ENCODE peak calls at places on chromosomes 1 and 21, in four cellular contexts. E is psoas muscle; W is gastrocnemius medialis; N is CD4-positive, CD25-positive, alpha-beta regulatory T cell. D is an unnamed sample.
A peak's percentile ranks its signal among the peaks of the same experiment; 100 is the strongest.

GRCh38 chr1:172269084-172269483 is 151.4 kb upstream of the C1orf105 start:
- DNase-seq in E (no peak), N (no peak), W (no peak), D (no peak)

GRCh38 chr1:119909890-119910596 is 13.7 kb upstream of the ADAM30 start:
- DNase-seq in E (no peak), W (no peak), N (no peak), D (no peak)

GRCh38 chr1:1426961-1427934 is 6.2 kb upstream of the ANKRD65 start:
- DNase-seq in N (no peak), E (no peak), W (no peak), D (no peak)

GRCh38 chr1:48552903-48553626 is 81.1 kb upstream of the SPATA6 start:
- DNase-seq in W (no peak), N (no peak), E (no peak), D (no peak)

GRCh38 chr1:88973520-88974137 is 18.8 kb downstream of the KYAT3 start:
- DNase-seq in E (no peak), W (no peak), N (no peak), D (no peak)

GRCh38 chr1:6136516-6137220 is 43.5 kb downstream of the CHD5 start:
- DNase-seq in N (no peak), W (no peak), E (peak; percentile 11), D (no peak)

GRCh38 chr1:214974002-214974401 is 108.5 kb upstream of the KCNK2 start:
- DNase-seq in E (no peak), N (no peak), W (no peak), D (no peak)

GRCh38 chr1:223645903-223646302 is 19.6 kb downstream of the CAPN8 start:
- DNase-seq in W (no peak), E (no peak), N (no peak), D (no peak)

GRCh38 chr1:99645699-99646531 is at the start of gene PALMD:
- DNase-seq in E (peak; percentile 86), N (no peak), W (peak; percentile 84), D (peak; percentile 30)

GRCh38 chr1:117038236-117038635 is 21.9 kb upstream of the TTF2 start:
- DNase-seq in N (no peak), W (no peak), E (no peak), D (no peak)

GRCh38 chr1:93399781-93400180 is 48.1 kb upstream of the FNBP1L start:
- DNase-seq in N (no peak), E (no peak), W (no peak), D (no peak)

GRCh38 chr1:154313066-154313356 is 7.9 kb upstream of the AQP10 start:
- DNase-seq in W (no peak), N (no peak), E (no peak), D (no peak)

GRCh38 chr1:41328011-41328615 is 33.1 kb upstream of the FOXO6 start:
- DNase-seq in N (no peak), E (no peak), W (no peak), D (no peak)

GRCh38 chr21:32411366-32412161 is 942 bp upstream of the EVA1C start:
- DNase-seq in E (peak; percentile 95), N (peak; percentile 32), W (peak; percentile 83), D (peak; percentile 96)

GRCh38 chr1:208142632-208143390 is 101.4 kb downstream of the PLXNA2 start:
- DNase-seq in E (no peak), N (no peak), W (no peak), D (no peak)

GRCh38 chr21:42373181-42373907 is 7.0 kb upstream of the TFF1 start:
- DNase-seq in W (no peak), E (no peak), N (no peak), D (no peak)

GRCh38 chr21:15566692-15567091 is 163.1 kb upstream of the USP25 start:
- DNase-seq in N (no peak), E (no peak), W (no peak), D (no peak)

GRCh38 chr1:218874313-218874712 is 299.4 kb upstream of the LYPLAL1 start:
- DNase-seq in N (no peak), E (no peak), W (no peak), D (no peak)

GRCh38 chr1:85225624-85226380 is 25.0 kb upstream of the SYDE2 start:
- DNase-seq in N (no peak), W (no peak), E (no peak), D (no peak)

GRCh38 chr1:19623523-19623922 is 20.6 kb upstream of the NBL1 start:
- DNase-seq in W (no peak), N (no peak), E (no peak), D (no peak)

GRCh38 chr21:46172863-46173528 is 11.3 kb downstream of the SPATC1L start:
- DNase-seq in N (no peak), E (no peak), W (no peak), D (peak; percentile 11)

GRCh38 chr1:192158181-192158580 is at the start of gene RGS18:
- DNase-seq in E (no peak), W (no peak), N (no peak), D (no peak)

GRCh38 chr1:29497395-29498125 is 261.2 kb downstream of the PTPRU start:
- DNase-seq in E (no peak), W (no peak), N (no peak), D (no peak)

GRCh38 chr21:16195476-16195875 is 465.7 kb downstream of the USP25 start:
- DNase-seq in W (no peak), E (no peak), N (no peak), D (no peak)

GRCh38 chr1:2644591-2645101 is 11.8 kb upstream of the MMEL1 start:
- DNase-seq in W (no peak), E (peak; percentile 30), N (no peak), D (peak; percentile 51)

GRCh38 chr1:246778663-246779062 is 54.5 kb downstream of the SCCPDH start:
- DNase-seq in W (no peak), E (no peak), N (no peak), D (no peak)

DNA sequence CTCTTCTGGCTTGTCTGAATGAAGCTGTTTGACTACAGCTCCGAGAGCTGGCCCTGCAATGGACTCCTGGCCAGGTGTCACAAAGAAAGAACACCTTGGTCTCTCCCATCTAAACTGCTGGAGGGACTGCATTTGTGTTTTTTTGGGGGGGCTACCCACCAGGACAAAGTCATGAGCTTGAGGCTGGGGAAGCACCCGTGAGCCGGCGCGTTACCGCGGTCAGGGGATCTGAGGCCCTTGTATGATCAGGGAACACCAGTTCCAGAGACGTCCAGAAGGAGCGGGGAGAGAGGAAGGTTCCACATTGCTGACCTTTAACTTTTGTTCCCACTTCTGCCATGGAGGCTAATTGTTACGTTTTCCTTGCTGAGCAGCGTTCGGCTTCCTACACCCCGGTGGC is 84.5 kb upstream of the C1orf174 start:
- DNase-seq in N (no peak), E (no peak), W (no peak), D (no peak)
- H3K27ac ChIP-seq in N (no peak overlapping the region), E (no peak overlapping the region), W (no peak overlapping the region), D (no peak overlapping the region)

DNA sequence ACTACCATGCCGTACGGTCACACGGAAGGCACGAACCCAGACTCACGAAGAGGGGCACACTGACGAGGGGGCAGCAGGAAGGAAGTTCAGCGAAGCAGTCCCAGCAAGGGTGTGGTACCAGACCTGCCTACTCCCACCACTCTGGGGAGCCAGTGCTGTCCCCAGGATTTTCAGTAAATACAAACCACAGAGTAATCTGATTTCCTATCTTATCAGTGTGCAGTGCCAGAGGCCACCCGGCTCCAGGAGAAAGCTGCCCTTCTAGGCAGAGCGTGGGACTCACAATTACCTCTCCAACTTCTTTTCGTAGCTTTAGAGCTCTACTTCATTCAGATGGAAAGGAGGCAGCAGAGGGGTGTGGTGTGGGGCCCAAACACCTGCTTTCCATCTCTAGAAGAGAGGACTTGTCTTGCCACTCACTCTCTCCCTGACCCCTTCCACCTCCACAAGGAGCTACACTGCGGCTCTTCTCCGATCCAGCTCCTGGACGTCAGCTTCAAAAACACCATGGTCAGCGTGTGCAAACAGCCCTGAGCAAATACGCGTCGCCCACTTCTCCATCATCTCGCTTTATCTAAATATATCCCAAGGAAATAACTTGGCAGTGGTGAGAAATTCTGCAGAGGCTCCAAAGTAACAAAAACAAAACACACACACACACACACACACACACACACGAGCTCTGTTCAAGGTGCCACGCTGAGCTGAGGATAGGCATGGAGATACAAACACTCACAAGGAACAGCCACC is 98.5 kb downstream of the MRPL37 start:
- DNase-seq in E (no peak), W (no peak), N (no peak), D (no peak)
- H3K27ac ChIP-seq in E (peak overlapping the region; percentile 36), W (peak overlapping the region; percentile 50), N (no peak overlapping the region), D (peak overlapping the region; percentile 98)

DNA sequence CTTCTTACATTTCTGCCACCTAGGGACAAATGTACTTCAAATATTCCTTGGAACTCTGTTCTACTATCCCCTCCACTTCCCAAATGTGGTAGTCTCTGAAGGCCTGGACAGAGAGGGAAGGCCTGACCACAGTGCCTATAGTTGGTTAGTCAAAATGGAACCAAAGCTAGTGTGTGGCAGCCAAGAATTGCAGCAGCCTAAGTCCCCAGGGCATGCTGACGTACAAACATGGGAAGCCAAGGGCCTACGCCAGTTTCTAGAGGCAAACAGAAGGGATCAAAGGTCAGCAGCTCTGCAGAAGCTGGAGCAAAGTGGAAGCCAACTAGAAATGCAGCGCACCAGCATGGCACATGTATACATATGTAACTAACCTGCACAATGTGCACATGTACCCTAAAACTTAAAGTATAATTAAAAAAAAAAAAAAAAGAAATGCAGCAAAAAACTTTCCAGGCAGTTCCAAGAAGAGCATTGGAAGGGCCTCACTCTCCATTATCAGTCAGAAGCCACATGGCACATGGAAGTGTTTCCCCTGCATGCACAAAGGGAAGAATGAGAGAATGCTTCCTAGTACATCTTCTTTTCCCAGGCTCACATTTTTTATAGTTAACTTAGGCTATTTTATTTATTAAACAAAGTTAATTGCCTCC is 39.4 kb upstream of the GADD45A start:
- DNase-seq in E (peak; percentile 67), N (no peak), W (peak; percentile 60), D (peak; percentile 93)
- H3K27ac ChIP-seq in E (peak overlapping the region; percentile 73), N (no peak overlapping the region), W (peak overlapping the region; percentile 49), D (peak overlapping the region; percentile 71)

DNA sequence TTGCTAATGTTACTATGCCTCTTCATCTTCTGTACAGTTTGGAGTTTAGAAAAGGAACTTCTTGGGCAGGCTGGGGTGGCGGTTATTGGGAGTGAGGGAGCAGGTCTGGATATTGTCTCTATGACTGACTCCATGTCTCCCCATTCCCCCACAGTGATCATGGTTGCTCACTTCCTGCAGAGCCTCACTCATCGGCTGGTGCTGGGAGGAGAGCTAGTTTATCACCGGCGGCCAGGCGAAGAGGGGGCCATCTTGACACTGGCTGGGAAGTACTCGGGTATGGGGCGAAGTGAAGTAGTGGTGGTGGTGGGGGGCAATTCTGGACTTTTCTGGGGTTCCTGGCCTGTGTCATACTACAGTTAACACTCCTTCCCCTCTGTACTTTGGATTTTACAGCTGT is 2.2 kb downstream of the TOMM40L start:
- DNase-seq in W (no peak), E (no peak), N (no peak), D (no peak)
- H3K27ac ChIP-seq in W (no peak overlapping the region), E (peak overlapping the region; percentile 77), N (no peak overlapping the region), D (no peak overlapping the region)

DNA sequence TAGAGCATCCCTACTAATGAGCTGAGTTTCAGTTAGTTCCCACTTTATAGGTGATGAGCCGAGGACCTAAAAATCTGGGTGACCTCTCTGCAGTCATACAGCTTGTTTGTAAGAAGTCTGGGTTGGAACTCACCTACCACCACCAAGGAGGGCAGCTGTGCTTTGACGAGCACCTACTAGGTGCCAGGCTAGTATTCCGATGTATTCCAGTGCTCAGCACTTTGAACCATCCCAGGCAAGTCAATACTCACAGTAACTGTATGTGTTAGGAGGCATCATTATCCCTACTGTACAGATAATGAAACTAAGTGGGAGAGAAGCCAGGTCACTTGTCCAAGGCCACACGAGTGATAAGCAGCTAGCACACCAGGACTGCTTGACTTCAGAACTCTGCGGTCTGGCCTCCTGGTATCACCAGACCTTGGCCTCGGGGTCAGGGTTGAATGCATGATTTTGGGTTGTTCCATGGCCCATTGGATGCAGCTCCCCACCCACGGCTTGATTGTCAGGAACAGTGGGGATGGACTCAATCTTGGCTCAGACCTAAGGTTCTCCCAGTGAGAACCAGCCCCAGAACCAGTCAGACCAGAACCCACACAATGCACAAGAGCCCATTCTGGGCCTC is 20.7 kb downstream of the ECE1 start:
- DNase-seq in W (no peak), N (no peak), E (peak; percentile 18), D (no peak)
- H3K27ac ChIP-seq in W (no peak overlapping the region), N (peak overlapping the region; percentile 37), E (no peak overlapping the region), D (peak overlapping the region; percentile 64)